ENCODE peak calls at places on chromosomes 16 and 17, in ten cellular contexts. B, L, X, F, U, Z, M, J, D and A are unnamed samples. For H3K4me1, the result is how much of the 10 kb centered on the place peaks cover.

GRCh38 chr17:69434164-69434579 is 19.7 kb downstream of the MAP2K6 start:
- DNase-seq in X (no peak), L (peak), Z (no peak), M (no peak), J (no peak), D (no peak), B (peak), U (no peak), F (no peak), A (peak)

GRCh38 chr16:66515543-66516171 is 34.3 kb downstream of the TK2 start:
- DNase-seq in B (peak), X (no peak), Z (no peak), U (no peak), M (no peak), J (no peak), D (no peak), L (no peak), F (peak), A (no peak)

GRCh38 chr17:7260601-7261376 is 1.5 kb downstream of the CLDN7 start:
- DNase-seq in D (peak), B (peak), M (no peak), L (no peak), U (peak), X (no peak), J (peak), Z (no peak), F (peak), A (peak)

GRCh38 chr16:77723108-77723514 is 797 bp downstream of the NUDT7 start:
- DNase-seq in F (peak), B (peak), L (peak), X (no peak), Z (no peak), U (peak), M (no peak), J (no peak), D (no peak), A (peak)

GRCh38 chr17:21010705-21011596 is 31.9 kb downstream of the USP22 start:
- DNase-seq in X (no peak), Z (no peak), L (no peak), J (no peak), B (no peak), M (no peak), U (no peak), D (no peak), F (no peak), A (no peak)

GRCh38 chr16:88382491-88383400 is at the start of gene ZNF469:
- DNase-seq in X (no peak), F (peak), Z (no peak), M (no peak), B (peak), J (peak), U (peak), D (peak), L (peak), A (peak)

GRCh38 chr17:67555855-67556254 is 161.9 kb upstream of the NOL11 start:
- DNase-seq in Z (no peak), X (no peak), J (no peak), B (no peak), D (no peak), U (no peak), F (no peak), M (no peak), L (no peak), A (no peak)

GRCh38 chr16:78478267-78478821 is 378.9 kb downstream of the WWOX start:
- DNase-seq in Z (peak), M (no peak), B (no peak), J (no peak), L (no peak), X (no peak), U (no peak), F (no peak), D (no peak), A (no peak)

GRCh38 chr16:47143677-47144558 is at the start of gene NETO2:
- DNase-seq in D (peak), L (peak), M (no peak), F (peak), J (peak), B (peak), Z (no peak), X (no peak), U (peak), A (peak)

GRCh38 chr16:87648698-87649487 is 46.6 kb downstream of the JPH3 start:
- DNase-seq in L (no peak), F (no peak), J (peak), X (no peak), B (no peak), M (no peak), D (no peak), U (no peak), Z (no peak), A (peak)

GRCh38 chr16:80887062-80887461 is 82.7 kb upstream of the CDYL2 start:
- DNase-seq in L (no peak), F (no peak), Z (no peak), D (no peak), B (no peak), X (no peak), J (no peak), M (no peak), U (no peak), A (no peak)

GRCh38 chr17:48558057-48558456 is 13.1 kb upstream of the HOXB2 start:
- DNase-seq in X (no peak), Z (no peak), M (no peak), U (no peak), J (no peak), F (no peak), L (no peak), B (no peak), D (no peak), A (no peak)
- H3K4me1 ChIP-seq in X (under half), Z (under half), M (under half), U (under half), J (under half), F (under half), L (under half), B (half or more), D (half or more), A (under half)

GRCh38 chr16:85913141-85913601 is 14.2 kb downstream of the IRF8 start:
- DNase-seq in J (no peak), Z (no peak), F (no peak), U (no peak), X (no peak), D (no peak), B (no peak), L (no peak), M (no peak), A (no peak)

GRCh38 chr16:85910854-85911247 is 11.9 kb downstream of the IRF8 start:
- DNase-seq in B (no peak), X (no peak), J (no peak), D (no peak), Z (no peak), F (no peak), U (no peak), L (no peak), M (no peak), A (no peak)

GRCh38 chr16:85913688-85914422 is 14.9 kb downstream of the IRF8 start:
- DNase-seq in X (no peak), U (no peak), F (no peak), B (no peak), D (no peak), M (no peak), J (no peak), Z (no peak), L (no peak), A (no peak)

GRCh38 chr16:85911531-85911930 is 12.6 kb downstream of the IRF8 start:
- DNase-seq in X (no peak), J (no peak), D (no peak), Z (no peak), U (no peak), L (no peak), F (no peak), M (no peak), B (no peak), A (no peak)

GRCh38 chr16:85912271-85912974 is 13.5 kb downstream of the IRF8 start:
- DNase-seq in L (no peak), X (no peak), Z (no peak), B (peak), D (no peak), U (peak), M (peak), J (no peak), F (no peak), A (no peak)
- H3K27ac ChIP-seq in L (no peak), X (no peak), Z (no peak), B (peak), D (peak), U (no peak), M (peak), J (no peak), F (no peak), A (no peak)

DNA sequence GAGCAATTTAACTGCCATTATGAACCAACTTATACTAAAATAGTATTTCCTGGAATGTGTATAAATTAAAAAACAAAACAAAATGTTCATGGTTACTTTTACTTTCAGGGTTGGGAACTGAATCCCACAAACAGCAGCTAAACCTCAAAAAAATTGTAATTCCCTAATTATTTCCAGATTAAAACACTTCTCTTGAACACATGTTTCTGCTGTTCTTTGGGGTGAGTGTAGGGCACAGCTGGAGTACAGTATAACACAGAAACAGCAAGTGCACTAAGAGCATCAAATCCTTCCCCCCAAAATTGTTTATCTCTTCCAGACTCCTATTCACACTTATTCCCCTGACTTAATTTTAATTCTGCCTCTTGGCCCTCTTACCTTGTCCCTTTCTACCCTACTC is 56.4 kb downstream of the KANSL1 start:
- DNase-seq in M (no peak), J (no peak), X (no peak), L (no peak), F (no peak), D (no peak), B (no peak), Z (no peak), U (no peak), A (no peak)
- H3K4me1 ChIP-seq in M (under half), J (under half), X (half or more), L (half or more), F (under half), D (half or more), B (under half), Z (under half), U (under half), A (under half)

GRCh38 chr17:32126325-32126724 is 16.0 kb upstream of the RHOT1 start:
- DNase-seq in F (no peak), D (no peak), B (no peak), L (no peak), Z (no peak), J (no peak), X (no peak), U (no peak), M (no peak), A (no peak)

GRCh38 chr17:32126746-32127145 is 15.6 kb upstream of the RHOT1 start:
- DNase-seq in F (no peak), D (no peak), Z (no peak), L (no peak), B (no peak), M (no peak), J (no peak), U (no peak), X (no peak), A (no peak)

GRCh38 chr17:32123782-32124181 is 18.5 kb upstream of the RHOT1 start:
- DNase-seq in Z (no peak), J (no peak), F (no peak), D (no peak), B (no peak), U (no peak), M (no peak), X (no peak), L (no peak), A (no peak)

GRCh38 chr17:32125848-32126153 is 16.5 kb upstream of the RHOT1 start:
- DNase-seq in L (no peak), M (no peak), X (no peak), J (no peak), F (no peak), D (no peak), Z (no peak), U (no peak), B (no peak), A (no peak)

GRCh38 chr17:32124985-32125847 is 17.1 kb upstream of the RHOT1 start:
- DNase-seq in M (no peak), F (no peak), D (peak), B (no peak), L (no peak), U (peak), Z (no peak), X (no peak), J (no peak), A (no peak)
- H3K27ac ChIP-seq in M (no peak), F (no peak), D (peak), B (no peak), L (no peak), U (no peak), Z (no peak), X (no peak), J (peak), A (no peak)

DNA sequence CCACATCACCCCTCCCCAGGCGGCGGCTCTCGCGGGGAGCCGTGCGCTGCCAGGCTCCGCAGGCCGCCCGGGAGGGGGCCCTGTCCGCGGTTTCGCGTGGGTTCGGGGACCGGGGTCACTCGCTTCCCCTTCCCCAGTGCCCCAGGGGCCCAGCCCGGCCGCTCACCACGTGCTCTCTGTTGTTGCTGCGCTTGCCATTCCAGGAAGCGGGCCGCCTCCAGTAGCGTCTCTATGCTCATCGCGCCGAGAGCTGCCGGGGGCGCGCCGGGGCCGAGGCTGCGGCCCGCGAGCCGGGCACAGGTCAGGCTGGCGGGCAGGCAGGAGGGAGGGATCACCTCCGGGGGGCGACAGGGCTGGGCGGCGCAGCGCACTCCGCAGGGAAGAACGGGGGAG is 390 bp downstream of the MNT start:
- DNase-seq in B (peak), L (peak), M (no peak), X (no peak), D (peak), J (peak), U (peak), F (peak), Z (no peak), A (peak)
- H3K4me1 ChIP-seq in B (under half), L (half or more), M (under half), X (half or more), D (half or more), J (under half), U (under half), F (under half), Z (under half), A (under half)

GRCh38 chr16:1091992-1092552 is 4.0 kb downstream of the C1QTNF8 start:
- DNase-seq in L (no peak), Z (no peak), F (no peak), X (no peak), U (no peak), B (no peak), D (no peak), J (no peak), M (no peak), A (no peak)

GRCh38 chr16:1088295-1089170 is 7.5 kb downstream of the C1QTNF8 start:
- DNase-seq in D (peak), L (no peak), M (no peak), J (no peak), Z (no peak), B (no peak), U (no peak), F (no peak), X (no peak), A (no peak)

GRCh38 chr16:1090620-1091587 is 5.1 kb downstream of the C1QTNF8 start:
- DNase-seq in Z (no peak), J (no peak), M (no peak), D (no peak), L (peak), X (no peak), F (no peak), U (no peak), B (peak), A (no peak)

GRCh38 chr16:1089439-1089821 is 6.6 kb downstream of the C1QTNF8 start:
- DNase-seq in J (no peak), F (no peak), B (no peak), L (peak), X (no peak), D (no peak), Z (no peak), U (no peak), M (no peak), A (peak)

DNA sequence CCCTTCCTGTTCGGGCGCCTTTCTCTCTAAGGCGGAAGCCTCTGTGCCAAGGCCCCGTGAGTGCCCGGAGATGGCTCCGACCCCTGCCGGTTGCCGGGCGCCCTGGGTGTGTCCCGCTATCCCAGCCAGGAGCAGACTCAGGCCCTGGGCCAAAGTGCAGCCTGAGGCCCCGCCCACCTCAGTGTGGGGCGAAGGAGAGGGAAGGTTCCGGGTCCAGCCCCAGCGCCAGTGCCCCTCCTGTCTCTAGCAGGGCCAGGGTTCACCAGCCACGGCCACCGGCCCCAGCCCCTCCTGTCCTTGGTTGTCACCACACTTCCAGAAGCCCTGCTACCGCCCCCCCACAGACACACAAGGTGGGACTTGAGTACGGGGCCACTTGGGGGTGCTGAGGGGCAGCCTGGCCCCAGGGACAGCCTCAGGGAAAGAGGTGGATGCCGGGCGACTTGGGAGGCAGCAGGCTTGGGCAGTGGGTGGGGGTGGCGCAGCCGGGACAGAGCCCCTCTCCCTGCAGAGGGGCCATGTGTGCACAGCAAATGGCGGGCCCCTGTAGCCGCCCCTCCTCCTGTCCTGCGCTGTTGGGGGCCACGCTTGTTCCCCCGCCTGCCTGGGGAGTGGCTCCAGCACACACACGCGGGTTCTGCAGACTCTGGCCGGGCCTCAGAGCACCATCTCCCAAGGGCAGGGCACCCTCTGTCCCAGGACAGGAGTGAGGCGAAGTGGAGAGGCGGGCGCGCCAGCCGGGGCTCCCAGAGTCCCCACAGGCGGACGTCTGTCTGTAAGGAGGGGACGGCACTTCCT is 6.0 kb downstream of the C1QTNF8 start:
- DNase-seq in J (no peak), L (peak), M (no peak), X (no peak), F (peak), Z (no peak), U (peak), D (peak), B (peak), A (peak)
- H3K27ac ChIP-seq in J (no peak), L (peak), M (peak), X (no peak), F (peak), Z (no peak), U (no peak), D (peak), B (peak), A (peak)